ENCODE peak calls at places on chromosomes 13 and 19, in five cellular contexts. Q is HCT116, O is neural progenitor cell, M is fibroblast of lung, U is GM23248. V is an unnamed sample.

GRCh38 chr13:76939215-76939614 is 9.1 kb upstream of the ACOD1 start:
- DNase-seq in U (peak), Q (no peak), O (no peak), M (peak), V (no peak)

GRCh38 chr13:60591348-60591747 is 194.3 kb downstream of the TDRD3 start:
- DNase-seq in U (peak), Q (no peak), M (peak), O (no peak), V (peak)

GRCh38 chr19:10095948-10096614 is 6.4 kb downstream of the ANGPTL6 start:
- DNase-seq in M (peak), U (peak), Q (peak), O (peak), V (peak)

GRCh38 chr19:7533281-7533819 is 2.2 kb upstream of the PNPLA6 start:
- DNase-seq in U (peak), M (peak), O (peak), Q (no peak), V (no peak)

GRCh38 chr19:23312515-23312914 is 62.3 kb upstream of the ZNF724 start:
- DNase-seq in O (no peak), Q (no peak), U (no peak), M (no peak), V (peak)

GRCh38 chr19:55115446-55116065 is 1.9 kb downstream of the PPP1R12C start:
- DNase-seq in O (no peak), U (peak), M (peak), Q (no peak), V (no peak)

GRCh38 chr19:15332311-15332996 is at the start of gene BRD4:
- DNase-seq in Q (no peak), U (peak), M (peak), O (peak), V (no peak)

GRCh38 chr19:38801359-38802095 is 11.2 kb downstream of the LGALS4 start:
- DNase-seq in U (no peak), O (no peak), M (no peak), Q (no peak), V (no peak)

GRCh38 chr13:40433577-40433976 is 232.9 kb downstream of the FOXO1 start:
- DNase-seq in O (no peak), Q (no peak), U (no peak), M (no peak), V (no peak)

GRCh38 chr13:26883613-26884257 is 123.1 kb upstream of the GPR12 start:
- DNase-seq in O (no peak), Q (no peak), U (no peak), M (no peak), V (no peak)

GRCh38 chr19:5624741-5625140 is 1.9 kb downstream of the SAFB start:
- DNase-seq in O (peak), Q (no peak), M (no peak), U (peak), V (no peak)

GRCh38 chr19:11405846-11406643 is 13.1 kb downstream of the RGL3 start:
- DNase-seq in M (no peak), U (no peak), O (peak), Q (no peak), V (no peak)

GRCh38 chr19:2337329-2337707 is 8.8 kb downstream of the SPPL2B start:
- DNase-seq in Q (no peak), O (peak), U (peak), M (peak), V (no peak)

GRCh38 chr19:35354898-35355297 is 3.4 kb upstream of the FFAR3 start:
- DNase-seq in U (no peak), M (no peak), O (no peak), Q (no peak), V (no peak)

GRCh38 chr19:14375582-14376291 is 5.5 kb upstream of the ADGRE5 start:
- DNase-seq in U (peak), O (no peak), Q (no peak), M (no peak), V (no peak)

GRCh38 chr13:36919206-36919832 is 719 bp downstream of the SMAD9 start:
- DNase-seq in O (peak), U (peak), Q (no peak), M (peak), V (no peak)

GRCh38 chr13:104779311-104779710 is 1713.1 kb upstream of the SLC10A2 start:
- DNase-seq in Q (no peak), U (peak), M (peak), O (peak), V (no peak)

GRCh38 chr19:56839665-56840451 is 668 bp downstream of the PEG3 start:
- DNase-seq in O (no peak), U (no peak), Q (no peak), M (peak), V (no peak)

GRCh38 chr19:49374665-49375434 is 11.2 kb downstream of the DKKL1 start:
- DNase-seq in U (no peak), Q (no peak), O (no peak), M (no peak), V (no peak)

GRCh38 chr13:45086484-45086883 is 33.8 kb upstream of the GTF2F2 start:
- DNase-seq in U (peak), M (peak), O (no peak), Q (no peak), V (no peak)

GRCh38 chr19:54415208-54415900 is at the start of gene TTYH1:
- DNase-seq in O (peak), U (no peak), M (no peak), Q (no peak), V (no peak)

GRCh38 chr13:22114630-22115311 is 443.9 kb downstream of the FGF9 start:
- DNase-seq in U (peak), M (no peak), O (no peak), Q (no peak), V (no peak)

GRCh38 chr19:18520848-18521691 is 800 bp downstream of the ELL start:
- DNase-seq in Q (no peak), U (peak), O (peak), M (no peak), V (no peak)

GRCh38 chr19:54586397-54586796 is 7.0 kb upstream of the LILRA1 start:
- DNase-seq in U (no peak), Q (no peak), M (no peak), O (no peak), V (no peak)

GRCh38 chr19:3239367-3239766 is 14.9 kb downstream of the CELF5 start:
- DNase-seq in U (no peak), O (no peak), M (no peak), Q (no peak), V (no peak)

GRCh38 chr19:18852634-18853033 is 20.9 kb downstream of the UPF1 start:
- DNase-seq in U (no peak), Q (no peak), O (no peak), M (no peak), V (no peak)

GRCh38 chr19:32651729-32652140 is 23.2 kb downstream of the ANKRD27 start:
- DNase-seq in Q (no peak), M (peak), O (peak), U (no peak), V (no peak)

GRCh38 chr19:47526798-47527197 is 11.9 kb upstream of the NAPA start:
- DNase-seq in Q (no peak), O (no peak), M (no peak), U (no peak), V (no peak)

DNA sequence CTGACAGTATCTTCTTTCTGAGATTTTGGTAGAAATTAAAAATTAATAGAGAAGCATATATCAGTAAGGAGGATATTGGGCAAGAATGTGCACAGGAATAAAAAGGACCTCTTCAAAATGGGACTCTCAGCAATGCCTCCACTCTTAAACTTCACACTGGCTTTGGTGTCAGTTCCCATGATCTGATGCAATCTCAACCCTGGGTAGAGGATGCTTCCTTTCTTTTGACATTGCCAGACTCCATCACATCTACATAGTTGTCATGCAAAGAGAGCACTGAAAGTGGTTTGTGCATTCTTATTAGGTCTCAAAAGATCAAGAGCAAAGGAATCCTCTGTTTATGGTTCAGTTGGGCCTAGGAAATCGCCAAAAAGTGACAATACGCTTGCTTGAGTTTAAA is 26.3 kb downstream of the STARD13 start:
- DNase-seq in U (no peak), M (no peak), Q (no peak), O (no peak), V (no peak)
- H3K27ac ChIP-seq in U (peak), M (peak), Q (no peak), O (no peak), V (no peak)

DNA sequence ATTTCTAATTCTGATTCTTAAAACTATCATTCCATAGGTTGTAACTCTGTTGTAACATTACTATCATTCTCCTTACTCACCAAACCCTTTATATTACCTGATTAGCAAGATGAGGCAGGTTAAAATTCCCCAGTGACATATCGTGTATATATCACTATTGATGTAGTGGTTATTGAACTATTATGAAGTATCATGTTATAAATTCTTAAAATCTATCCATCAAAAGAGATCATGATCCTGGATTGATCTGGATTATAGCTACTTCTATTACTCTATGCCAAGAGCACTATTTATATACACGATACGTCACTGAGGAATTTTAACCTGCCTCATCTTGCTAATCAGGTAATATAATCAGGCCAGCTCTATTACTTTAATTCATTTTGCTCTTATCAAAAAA is 533.9 kb downstream of the SLITRK6 start:
- DNase-seq in M (no peak), O (no peak), U (no peak), Q (no peak), V (no peak)
- TF ChIP-seq EZH2 in M (no peak), O (no peak), U (no peak), Q (no peak), V (no peak)

DNA sequence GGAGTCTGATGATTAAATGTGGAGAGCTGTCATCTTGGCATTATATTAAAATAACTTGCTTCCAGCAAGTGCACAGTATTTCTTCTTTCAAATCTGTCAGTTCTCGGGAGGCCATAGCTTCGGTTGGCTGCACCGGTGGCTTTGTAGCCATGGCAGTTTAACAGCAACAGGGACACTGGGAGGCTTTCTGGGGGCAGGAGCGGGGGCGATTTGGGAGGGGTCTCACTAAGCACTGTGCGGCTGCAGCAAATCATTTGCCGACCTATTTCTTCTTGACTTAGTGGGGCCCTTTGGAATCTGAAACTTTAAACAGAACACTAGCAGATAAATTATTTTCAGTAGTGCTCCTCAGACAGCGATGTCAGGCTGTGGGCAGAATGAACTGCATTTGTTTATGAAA is 211.7 kb downstream of the OLFM4 start:
- DNase-seq in U (no peak), M (no peak), O (no peak), Q (no peak), V (no peak)
- H3K27ac ChIP-seq in U (no peak), M (no peak), O (no peak), Q (no peak), V (no peak)

DNA sequence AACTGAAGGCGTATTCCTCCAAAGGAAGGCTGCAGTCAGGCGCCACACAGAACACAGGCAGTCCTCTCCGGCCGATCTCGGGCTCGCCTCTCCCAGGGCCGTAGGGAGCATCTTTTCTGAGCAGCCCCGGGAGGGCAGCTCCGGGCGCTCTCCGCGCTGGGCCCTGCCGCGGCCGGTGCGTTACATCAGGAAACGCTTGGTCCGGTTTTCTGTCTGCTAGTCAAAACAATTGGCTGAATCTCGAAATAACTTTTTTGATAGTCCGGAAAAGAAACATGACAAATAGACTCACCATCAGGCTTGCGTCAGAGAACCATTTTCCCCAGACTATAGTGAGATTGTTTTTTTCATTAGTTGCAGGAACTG is 115.4 kb downstream of the KCNRG start:
- DNase-seq in O (peak), M (no peak), Q (no peak), U (peak), V (no peak)
- TF ChIP-seq EZH2 in O (peak), M (no peak), Q (no peak), U (no peak), V (no peak)

GRCh38 chr19:43592800-43593350 is 3.1 kb downstream of the IRGQ start:
- DNase-seq in U (no peak), Q (no peak), M (no peak), O (no peak), V (no peak)

GRCh38 chr19:43595605-43595998 is 332 bp downstream of the IRGQ start:
- DNase-seq in Q (no peak), U (no peak), O (peak), M (no peak), V (no peak)

GRCh38 chr19:43594710-43595604 is 977 bp downstream of the IRGQ start:
- DNase-seq in M (peak), U (peak), Q (peak), O (peak), V (no peak)

GRCh38 chr19:43595999-43596841 is at the start of the genes IRGQ and ZNF576:
- DNase-seq in M (peak), Q (peak), O (peak), U (peak), V (peak)

GRCh38 chr19:43594081-43594697 is 1.7 kb downstream of the IRGQ start:
- DNase-seq in U (no peak), Q (no peak), O (no peak), M (no peak), V (no peak)
- H3K27ac ChIP-seq in U (peak), Q (no peak), O (no peak), M (no peak), V (no peak)

V was measured in keratinocyte.